ENCODE peak calls at places on chromosomes 13 and 19, in five cellular contexts. C, D, L, I and B are unnamed samples.

GRCh38 chr19:7366701-7367420 is 18.1 kb downstream of the ARHGEF18 start:
- DNase-seq in C (no peak), D (no peak), L (no peak), I (peak), B (no peak)

GRCh38 chr19:11092181-11092538 is 2.9 kb downstream of the LDLR start:
- DNase-seq in C (no peak), D (no peak), L (no peak), I (peak), B (no peak)

GRCh38 chr13:114032121-114032799 is 58.4 kb upstream of the C13orf46 start:
- DNase-seq in C (no peak), D (no peak), L (no peak), I (peak), B (no peak)

GRCh38 chr13:93244141-93244917 is 17.7 kb downstream of the GPC6 start:
- DNase-seq in C (no peak), D (no peak), L (no peak), I (peak), B (no peak)

GRCh38 chr13:113730831-113731191 is 28.2 kb upstream of the TMEM255B start:
- DNase-seq in C (no peak), D (no peak), L (no peak), I (no peak), B (no peak)

GRCh38 chr13:43815204-43815603 is 28.4 kb upstream of the ENOX1 start:
- DNase-seq in C (no peak), D (no peak), L (no peak), I (peak), B (no peak)

GRCh38 chr19:48793271-48793670 is 17.6 kb downstream of the BCAT2 start:
- DNase-seq in C (no peak), D (no peak), L (no peak), I (no peak), B (no peak)

GRCh38 chr19:56105090-56105701 is 15.9 kb downstream of the ZNF787 start:
- DNase-seq in C (peak), D (peak), L (peak), I (no peak), B (peak)

GRCh38 chr13:108572782-108573211 is 56.6 kb upstream of the MYO16 start:
- DNase-seq in C (no peak), D (no peak), L (no peak), I (no peak), B (no peak)

GRCh38 chr19:50658438-50659317 is 9.4 kb downstream of the C19orf81 start:
- DNase-seq in C (peak), D (peak), L (peak), I (no peak), B (peak)

GRCh38 chr13:109156181-109156935 is 526.9 kb downstream of the MYO16 start:
- DNase-seq in C (no peak), D (peak), L (no peak), I (peak), B (no peak)

GRCh38 chr13:48050550-48050949 is 13.0 kb downstream of the NUDT15 start:
- DNase-seq in C (no peak), D (no peak), L (no peak), I (no peak), B (no peak)

GRCh38 chr13:24644051-24644450 is 36.2 kb upstream of the ATP12A start:
- DNase-seq in C (no peak), D (no peak), L (no peak), I (no peak), B (no peak)

GRCh38 chr19:14155371-14155770 is 19.0 kb upstream of the ASF1B start:
- DNase-seq in C (no peak), D (no peak), L (no peak), I (no peak), B (no peak)

GRCh38 chr13:73943137-73943964 is 190.9 kb downstream of the KLF12 start:
- DNase-seq in C (no peak), D (no peak), L (no peak), I (no peak), B (no peak)

GRCh38 chr19:24033962-24034342 is 53.0 kb upstream of the ZNF254 start:
- DNase-seq in C (no peak), D (peak), L (peak), I (peak), B (peak)

GRCh38 chr13:21637296-21637695 is 33.3 kb upstream of the MICU2 start:
- DNase-seq in C (no peak), D (no peak), L (no peak), I (peak), B (no peak)

GRCh38 chr13:80363890-80364503 is 23.1 kb upstream of the SPRY2 start:
- DNase-seq in C (no peak), D (no peak), L (no peak), I (no peak), B (no peak)

GRCh38 chr13:44305216-44305615 is 68.4 kb upstream of the SERP2 start:
- DNase-seq in C (no peak), D (no peak), L (no peak), I (no peak), B (no peak)

GRCh38 chr19:29397748-29398147 is 128.0 kb upstream of the VSTM2B start:
- DNase-seq in C (no peak), D (no peak), L (no peak), I (no peak), B (no peak)

GRCh38 chr19:17536957-17537356 is 18.5 kb upstream of the COLGALT1 start:
- DNase-seq in C (no peak), D (no peak), L (no peak), I (no peak), B (no peak)

GRCh38 chr19:38319421-38320258 is at the start of gene KCNK6:
- DNase-seq in C (no peak), D (peak), L (peak), I (no peak), B (peak)

GRCh38 chr19:39144487-39145071 is 19.0 kb downstream of the PAK4 start:
- DNase-seq in C (no peak), D (no peak), L (no peak), I (peak), B (no peak)

GRCh38 chr19:1407662-1408299 is 395 bp downstream of the DAZAP1 start:
- DNase-seq in C (peak), D (peak), L (no peak), I (no peak), B (peak)

GRCh38 chr19:38869836-38870607 is 8.1 kb downstream of the RINL start:
- DNase-seq in C (peak), D (peak), L (peak), I (peak), B (peak)

GRCh38 chr13:21420706-21421105 is 38.4 kb downstream of the ZDHHC20 start:
- DNase-seq in C (no peak), D (no peak), L (no peak), I (peak), B (no peak)

GRCh38 chr13:96934889-96935490 is 59.3 kb downstream of the OXGR1 start:
- DNase-seq in C (no peak), D (no peak), L (no peak), I (no peak), B (no peak)

GRCh38 chr13:113979791-113980471 is 6.1 kb upstream of the C13orf46 start:
- DNase-seq in C (no peak), D (no peak), L (no peak), I (no peak), B (no peak)

GRCh38 chr19:45657520-45658163 is 10.4 kb upstream of the GIPR start:
- DNase-seq in C (peak), D (no peak), L (peak), I (no peak), B (no peak)

DNA sequence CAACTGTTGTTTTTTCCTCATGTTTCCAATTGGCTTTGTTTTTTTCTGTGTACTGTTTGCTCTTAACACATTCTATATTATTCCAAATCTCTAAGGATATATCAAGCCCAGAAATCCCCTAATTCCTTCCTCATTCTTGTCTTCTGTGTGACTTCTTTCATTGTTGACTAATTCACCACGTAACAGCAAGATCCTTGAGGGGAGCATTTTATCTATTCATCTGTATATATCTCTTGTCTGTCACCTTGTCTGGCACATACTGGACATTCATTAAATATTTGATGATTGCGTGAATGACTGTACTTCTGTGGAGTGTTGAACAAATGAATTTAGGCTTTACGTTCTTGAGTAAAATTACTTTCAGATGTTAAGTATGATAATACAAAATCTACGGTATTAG is 44.8 kb upstream of the OLFM4 start:
- DNase-seq in C (no peak), D (no peak), L (no peak), I (no peak), B (no peak)
- TF ChIP-seq CTCF in C (no peak), D (no peak), L (no peak), I (no peak), B (no peak)

DNA sequence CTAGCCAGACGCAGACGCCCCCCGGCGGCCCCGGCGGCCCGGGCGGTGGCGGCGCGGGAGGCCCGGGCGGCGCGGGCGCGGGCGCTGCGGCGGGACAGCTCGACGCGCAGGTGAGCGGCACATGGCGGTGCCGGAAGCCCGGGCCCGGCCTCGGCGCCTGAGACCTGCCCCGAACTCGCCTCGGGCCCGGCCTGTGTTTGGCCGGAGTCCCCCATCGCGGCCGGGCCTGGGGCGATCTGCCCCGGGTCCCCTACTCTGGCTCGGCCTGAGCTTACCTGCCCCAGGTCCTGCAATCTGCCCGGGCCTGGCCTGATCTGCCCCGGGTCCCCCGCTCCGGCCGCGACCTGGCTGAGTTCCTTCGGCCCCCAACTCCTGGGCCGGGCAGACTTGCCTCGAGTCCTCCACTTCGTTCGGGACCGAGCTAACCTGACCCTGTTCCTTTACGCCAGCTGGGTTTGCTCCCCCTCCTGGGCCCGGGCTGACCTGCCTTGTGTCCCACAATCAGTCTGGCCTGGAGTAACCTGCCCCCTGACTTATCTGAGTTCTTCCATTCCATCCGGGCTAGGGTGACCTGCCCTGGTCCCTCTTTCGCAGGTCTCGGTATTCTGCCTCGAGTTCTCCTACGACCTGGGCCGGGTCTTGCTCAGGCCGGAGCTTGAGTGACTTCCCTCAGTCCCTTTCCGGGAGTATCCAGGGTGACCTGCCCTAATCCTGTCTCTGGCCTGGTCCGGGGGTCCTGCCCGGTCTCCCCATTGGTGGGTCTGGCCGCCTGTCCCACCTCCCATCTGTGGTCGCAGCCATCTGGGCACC is 777 bp downstream of the UPF1 start:
- DNase-seq in C (no peak), D (no peak), L (peak), I (peak), B (no peak)
- TF ChIP-seq CTCF in C (peak), D (no peak), L (no peak), I (peak), B (no peak)

DNA sequence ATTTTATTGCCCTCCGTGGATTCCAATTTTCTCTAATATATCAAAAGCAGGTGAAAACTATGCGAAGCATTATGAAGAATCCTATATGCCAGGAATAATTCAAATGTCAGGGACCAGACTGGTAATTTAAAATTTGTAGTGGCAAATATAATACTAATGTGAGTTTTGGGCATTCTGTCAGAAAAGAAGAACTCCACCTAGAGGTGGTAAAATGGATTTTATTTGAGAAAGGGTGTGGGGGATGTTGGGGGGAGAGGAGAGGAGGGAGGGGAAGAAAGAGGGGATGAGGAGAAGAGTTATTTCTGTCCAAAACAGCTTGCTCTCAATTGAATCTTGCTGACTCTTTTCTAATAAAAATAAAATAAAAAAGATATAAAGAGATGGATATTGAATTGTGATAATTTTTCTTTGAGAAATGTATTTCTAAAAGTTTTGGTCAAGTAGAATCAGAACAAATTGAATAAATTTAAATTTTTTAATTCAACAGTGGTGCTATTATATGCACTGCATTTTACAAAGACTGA is 929.3 kb upstream of the SLITRK5 start:
- DNase-seq in C (no peak), D (no peak), L (no peak), I (no peak), B (no peak)
- TF ChIP-seq CTCF in C (peak), D (no peak), L (peak), I (no peak), B (no peak)

GRCh38 chr13:76223565-76223964 is 587.4 kb downstream of the LMO7 start:
- DNase-seq in C (no peak), D (no peak), L (no peak), I (no peak), B (no peak)
- TF ChIP-seq CTCF in C (no peak), D (peak), L (no peak), I (no peak), B (no peak)

DNA sequence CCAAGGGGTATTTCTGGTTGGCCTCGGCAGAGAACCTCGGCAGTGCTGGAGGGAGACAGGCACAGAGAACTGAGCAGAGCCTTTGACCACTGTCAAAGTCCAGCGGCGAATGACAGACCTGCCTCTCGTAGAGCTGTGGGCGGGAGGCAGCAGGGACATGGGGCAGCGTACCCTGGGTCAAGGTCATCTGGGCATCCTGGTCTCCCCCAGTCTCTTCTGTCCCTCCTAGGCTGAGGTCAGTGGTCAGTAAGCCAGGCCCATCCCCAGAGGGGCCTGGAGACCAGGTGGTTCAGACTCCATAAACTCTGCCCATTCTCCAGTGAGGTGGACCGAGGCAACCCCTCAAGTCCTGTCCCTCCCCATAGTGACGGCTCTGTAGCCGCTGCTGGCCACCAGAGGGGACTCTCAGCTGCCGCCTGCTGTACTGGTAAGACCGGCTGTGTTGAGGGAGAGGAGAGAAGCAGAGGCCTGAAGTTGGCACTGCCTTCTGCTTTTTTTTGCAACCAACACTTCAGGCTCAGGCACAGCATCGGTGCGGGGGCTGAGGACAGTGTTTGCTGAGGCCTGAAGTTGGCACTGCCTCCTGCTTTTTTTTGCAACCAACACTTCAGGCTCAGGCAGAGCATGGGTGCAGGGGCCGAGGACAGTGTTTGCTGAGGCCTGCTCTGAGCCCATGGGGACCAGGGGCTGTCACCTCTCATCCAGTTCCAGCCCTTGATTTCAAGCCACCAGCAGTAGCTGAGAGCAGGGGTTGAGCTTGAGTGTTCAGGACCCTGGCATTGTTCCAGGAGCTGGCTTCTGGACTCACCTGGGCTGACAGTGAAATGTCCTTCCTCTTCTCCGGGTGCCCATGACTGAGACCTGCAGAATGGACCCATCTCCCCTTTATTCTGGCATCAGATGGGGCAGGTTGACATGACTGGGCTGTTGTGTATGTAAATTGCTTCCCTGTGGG is at the start of gene PGLYRP2:
- DNase-seq in C (no peak), D (no peak), L (no peak), I (peak), B (no peak)
- TF ChIP-seq CTCF in C (no peak), D (peak), L (no peak), I (peak), B (no peak)

DNA sequence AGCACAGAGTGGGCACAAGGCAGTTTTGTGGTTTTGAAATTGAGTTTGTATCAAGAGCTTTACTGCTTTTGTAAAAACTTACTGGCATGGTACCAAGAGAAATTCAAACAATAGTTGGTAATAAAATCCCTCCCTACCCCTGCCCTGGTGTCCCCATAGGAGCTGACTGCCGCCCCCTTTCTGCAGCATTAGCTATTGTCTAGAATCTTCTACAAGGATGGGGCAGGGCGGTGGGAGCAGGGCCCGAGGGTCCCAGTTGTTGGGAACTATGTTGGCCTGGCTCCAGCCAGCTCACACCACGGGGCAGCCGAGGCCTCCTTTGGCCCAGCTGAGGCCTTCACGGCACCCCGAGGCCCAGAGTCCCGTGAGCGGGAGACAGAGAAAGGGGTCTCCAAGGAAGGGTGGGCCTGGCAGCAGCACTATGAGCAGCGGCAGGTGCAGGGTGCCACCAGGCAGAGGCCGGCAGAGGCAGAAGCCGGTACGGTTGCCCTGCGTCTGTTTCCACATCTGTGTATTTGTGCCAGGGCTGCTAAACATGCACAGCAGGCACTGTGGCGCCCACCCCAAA is 57.9 kb downstream of the KDM4B start:
- DNase-seq in C (no peak), D (no peak), L (no peak), I (no peak), B (no peak)
- TF ChIP-seq CTCF in C (no peak), D (no peak), L (no peak), I (peak), B (no peak)